ENCODE peak calls at places on chromosomes 16 and 17, in four cellular contexts. V, O, A and I are unnamed samples.

GRCh38 chr17:20211246-20211645 is 202.1 kb downstream of the SPECC1 start:
- DNase-seq in V (no peak), O (no peak), A (no peak), I (no peak)

GRCh38 chr17:40992666-40993065 is 1.3 kb downstream of the KRTAP3-3 start:
- DNase-seq in V (no peak), O (no peak), A (no peak), I (no peak)

GRCh38 chr17:6526362-6527152 is 29.8 kb downstream of the PITPNM3 start:
- DNase-seq in V (no peak), O (no peak), A (no peak), I (no peak)

GRCh38 chr17:76080934-76081287 is 1.9 kb downstream of the ZACN start:
- DNase-seq in V (no peak), O (no peak), A (no peak), I (no peak)

GRCh38 chr17:12180644-12181261 is 160.1 kb downstream of the MAP2K4 start:
- DNase-seq in V (peak; percentile 22), O (peak; percentile 24), A (peak; percentile 32), I (peak; percentile 68)

GRCh38 chr17:80486692-80487091 is 10.3 kb upstream of the NPTX1 start:
- DNase-seq in V (no peak), O (no peak), A (no peak), I (peak; percentile 39)

GRCh38 chr17:68468785-68469184 is 11.5 kb upstream of the WIPI1 start:
- DNase-seq in V (no peak), O (no peak), A (no peak), I (no peak)

GRCh38 chr17:65071861-65072260 is 15.3 kb upstream of the GNA13 start:
- DNase-seq in V (no peak), O (no peak), A (no peak), I (no peak)

GRCh38 chr16:83098536-83098935 is 471.8 kb downstream of the CDH13 start:
- DNase-seq in V (no peak), O (no peak), A (no peak), I (no peak)

GRCh38 chr16:2785101-2785991 is 2.0 kb downstream of the PRSS33 start:
- DNase-seq in V (no peak), O (no peak), A (no peak), I (peak; percentile 81)

GRCh38 chr17:42660692-42661345 is 1.7 kb downstream of the TUBG2 start:
- DNase-seq in V (peak; percentile 71), O (no peak), A (no peak), I (peak; percentile 94)

GRCh38 chr16:84913315-84913714 is 93.5 kb downstream of the CRISPLD2 start:
- DNase-seq in V (no peak), O (no peak), A (peak; percentile 19), I (no peak)

GRCh38 chr17:66677201-66677981 is 157.5 kb upstream of the CACNG5 start:
- DNase-seq in V (peak; percentile 48), O (no peak), A (no peak), I (peak; percentile 87)

GRCh38 chr17:55609737-55610201 is 98.5 kb upstream of the SMIM36 start:
- DNase-seq in V (no peak), O (no peak), A (no peak), I (peak; percentile 77)

GRCh38 chr17:81381632-81382577 is 13.4 kb upstream of the BAHCC1 start:
- DNase-seq in V (no peak), O (no peak), A (no peak), I (no peak)

GRCh38 chr17:58231644-58232043 is 6.7 kb upstream of the LPO start:
- DNase-seq in V (peak; percentile 17), O (no peak), A (no peak), I (no peak)

GRCh38 chr16:75351183-75351582 is 82.1 kb downstream of the CFDP1 start:
- DNase-seq in V (peak; percentile 44), O (peak; percentile 36), A (no peak), I (peak; percentile 88)

GRCh38 chr16:84156342-84156784 is 11.3 kb downstream of the DNAAF1 start:
- DNase-seq in V (no peak), O (no peak), A (peak; percentile 24), I (no peak)

GRCh38 chr17:57895382-57896060 is 45.7 kb upstream of the MRPS23 start:
- DNase-seq in V (no peak), O (no peak), A (no peak), I (no peak)

GRCh38 chr17:8702996-8703395 is 41.6 kb downstream of the CCDC42 start:
- DNase-seq in V (no peak), O (no peak), A (no peak), I (no peak)

GRCh38 chr16:84547539-84548058 is 43.1 kb upstream of the MEAK7 start:
- DNase-seq in V (no peak), O (no peak), A (no peak), I (no peak)